ENCODE peak calls at places on chromosomes 4 and X, in eight cellular contexts. One of them, this sample, is unnamed.

GRCh38 chr4:88705805-88706518 is 8.3 kb upstream of the NAP1L5 start:
- DNase-seq in esophagus squamous epithelium: no peak
- DNase-seq in AG04450: no peak
- DNase-seq in CD8-positive, alpha-beta memory T cell: no peak
- DNase-seq in fibroblast of lung: peak
- DNase-seq in AG10803: peak
- DNase-seq in endothelial cell of umbilical vein: peak
- DNase-seq in neural progenitor cell: no peak
- DNase-seq in this sample: no peak

GRCh38 chr4:84258905-84259830 is 239.9 kb downstream of the NKX6-1 start:
- DNase-seq in esophagus squamous epithelium: no peak
- DNase-seq in AG04450: no peak
- DNase-seq in CD8-positive, alpha-beta memory T cell: no peak
- DNase-seq in fibroblast of lung: peak
- DNase-seq in AG10803: peak
- DNase-seq in endothelial cell of umbilical vein: peak
- DNase-seq in neural progenitor cell: peak
- DNase-seq in this sample: peak

GRCh38 chr4:137451150-137451850 is 81.0 kb downstream of the PCDH18 start:
- DNase-seq in esophagus squamous epithelium: no peak
- DNase-seq in AG04450: no peak
- DNase-seq in CD8-positive, alpha-beta memory T cell: no peak
- DNase-seq in fibroblast of lung: peak
- DNase-seq in AG10803: no peak
- DNase-seq in endothelial cell of umbilical vein: no peak
- DNase-seq in neural progenitor cell: no peak
- DNase-seq in this sample: no peak

GRCh38 chr4:98976716-98977115 is 18.8 kb upstream of the METAP1 start:
- DNase-seq in esophagus squamous epithelium: no peak
- DNase-seq in AG04450: no peak
- DNase-seq in CD8-positive, alpha-beta memory T cell: no peak
- DNase-seq in fibroblast of lung: peak
- DNase-seq in AG10803: no peak
- DNase-seq in endothelial cell of umbilical vein: peak
- DNase-seq in neural progenitor cell: no peak
- DNase-seq in this sample: no peak

GRCh38 chr4:74121643-74122579 is 22.9 kb upstream of the CXCL2 start:
- DNase-seq in esophagus squamous epithelium: no peak
- DNase-seq in AG04450: no peak
- DNase-seq in CD8-positive, alpha-beta memory T cell: no peak
- DNase-seq in fibroblast of lung: no peak
- DNase-seq in AG10803: no peak
- DNase-seq in endothelial cell of umbilical vein: no peak
- DNase-seq in neural progenitor cell: no peak
- DNase-seq in this sample: no peak

GRCh38 chr4:40749717-40750460 is at the start of gene NSUN7:
- DNase-seq in esophagus squamous epithelium: no peak
- DNase-seq in AG04450: no peak
- DNase-seq in CD8-positive, alpha-beta memory T cell: no peak
- DNase-seq in fibroblast of lung: peak
- DNase-seq in AG10803: peak
- DNase-seq in endothelial cell of umbilical vein: peak
- DNase-seq in neural progenitor cell: peak
- DNase-seq in this sample: peak

GRCh38 chr4:126242679-126243390 is 928.1 kb downstream of the FAT4 start:
- DNase-seq in esophagus squamous epithelium: no peak
- DNase-seq in AG04450: no peak
- DNase-seq in CD8-positive, alpha-beta memory T cell: no peak
- DNase-seq in fibroblast of lung: no peak
- DNase-seq in AG10803: peak
- DNase-seq in endothelial cell of umbilical vein: peak
- DNase-seq in neural progenitor cell: peak
- DNase-seq in this sample: no peak

GRCh38 chrX:152037183-152037582 is 62.7 kb upstream of the GABRE start:
- DNase-seq in esophagus squamous epithelium: no peak
- DNase-seq in AG04450: no peak
- DNase-seq in CD8-positive, alpha-beta memory T cell: no peak
- DNase-seq in fibroblast of lung: no peak
- DNase-seq in AG10803: no peak
- DNase-seq in endothelial cell of umbilical vein: no peak
- DNase-seq in neural progenitor cell: no peak
- DNase-seq in this sample: no peak

GRCh38 chr4:139824882-139825522 is 159.4 kb downstream of the MGST2 start:
- DNase-seq in esophagus squamous epithelium: no peak
- DNase-seq in AG04450: no peak
- DNase-seq in CD8-positive, alpha-beta memory T cell: no peak
- DNase-seq in fibroblast of lung: no peak
- DNase-seq in AG10803: no peak
- DNase-seq in endothelial cell of umbilical vein: no peak
- DNase-seq in neural progenitor cell: peak
- DNase-seq in this sample: no peak

GRCh38 chrX:108216405-108216804 is 124.8 kb downstream of the ATG4A start:
- DNase-seq in esophagus squamous epithelium: no peak
- DNase-seq in AG04450: no peak
- DNase-seq in CD8-positive, alpha-beta memory T cell: no peak
- DNase-seq in fibroblast of lung: peak
- DNase-seq in AG10803: no peak
- DNase-seq in endothelial cell of umbilical vein: no peak
- DNase-seq in neural progenitor cell: no peak
- DNase-seq in this sample: no peak

GRCh38 chr4:97235516-97235915 is 907.8 kb downstream of the STPG2 start:
- DNase-seq in esophagus squamous epithelium: no peak
- DNase-seq in AG04450: no peak
- DNase-seq in CD8-positive, alpha-beta memory T cell: no peak
- DNase-seq in fibroblast of lung: no peak
- DNase-seq in AG10803: no peak
- DNase-seq in endothelial cell of umbilical vein: peak
- DNase-seq in neural progenitor cell: peak
- DNase-seq in this sample: no peak

GRCh38 chrX:11273544-11273943 is 19.7 kb upstream of the AMELX start:
- DNase-seq in esophagus squamous epithelium: no peak
- DNase-seq in AG04450: no peak
- DNase-seq in CD8-positive, alpha-beta memory T cell: no peak
- DNase-seq in fibroblast of lung: peak
- DNase-seq in AG10803: peak
- DNase-seq in endothelial cell of umbilical vein: no peak
- DNase-seq in neural progenitor cell: no peak
- DNase-seq in this sample: no peak

GRCh38 chr4:82776925-82777542 is 21.6 kb downstream of the SCD5 start:
- DNase-seq in esophagus squamous epithelium: no peak
- DNase-seq in AG04450: peak
- DNase-seq in CD8-positive, alpha-beta memory T cell: no peak
- DNase-seq in fibroblast of lung: peak
- DNase-seq in AG10803: peak
- DNase-seq in endothelial cell of umbilical vein: no peak
- DNase-seq in neural progenitor cell: no peak
- DNase-seq in this sample: no peak

DNA sequence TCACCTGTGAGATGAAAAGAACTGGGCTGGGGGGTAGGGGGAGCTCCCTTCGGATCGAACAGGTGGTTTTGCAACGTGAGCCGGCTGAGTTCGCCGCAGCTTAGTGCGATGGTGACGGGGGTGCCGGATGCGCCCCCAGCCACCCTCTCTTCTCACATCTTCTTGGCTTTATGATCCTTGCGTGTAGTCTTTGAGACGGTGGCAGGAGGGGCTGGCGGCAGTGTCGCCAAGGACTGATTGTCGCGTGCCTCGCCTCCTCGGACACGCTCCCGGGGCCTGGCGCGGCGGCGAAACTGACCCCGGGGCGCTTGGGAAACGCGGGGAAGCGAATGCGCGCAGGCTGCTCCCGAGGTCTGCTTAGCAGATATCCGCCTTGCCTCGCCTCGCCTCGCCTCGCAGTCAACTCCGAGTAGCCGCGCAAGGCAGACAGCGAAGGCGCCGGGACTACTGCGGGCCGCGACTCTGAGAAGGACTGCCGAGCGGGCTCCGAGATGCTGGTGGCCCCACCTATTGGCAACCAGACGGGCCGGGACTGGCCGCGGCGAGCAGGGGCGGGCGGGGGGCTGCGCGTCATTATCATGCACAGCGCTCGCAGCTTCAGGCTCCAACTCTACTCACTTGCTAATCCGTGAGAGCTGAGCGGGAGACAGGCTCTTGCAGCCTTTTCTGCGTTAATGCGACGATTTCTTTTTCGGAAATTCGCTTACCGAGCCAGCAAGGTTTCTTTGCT is 1.5 kb downstream of the GRID2 start:
- DNase-seq in esophagus squamous epithelium: no peak
- DNase-seq in AG04450: no peak
- DNase-seq in CD8-positive, alpha-beta memory T cell: no peak
- DNase-seq in fibroblast of lung: peak
- DNase-seq in AG10803: peak
- DNase-seq in endothelial cell of umbilical vein: peak
- DNase-seq in neural progenitor cell: peak
- DNase-seq in this sample: peak
- H3K4me3 ChIP-seq in esophagus squamous epithelium: peak
- H3K4me3 ChIP-seq in AG04450: peak
- H3K4me3 ChIP-seq in CD8-positive, alpha-beta memory T cell: no peak
- H3K4me3 ChIP-seq in fibroblast of lung: peak
- H3K4me3 ChIP-seq in AG10803: no peak
- H3K4me3 ChIP-seq in endothelial cell of umbilical vein: peak
- H3K4me3 ChIP-seq in neural progenitor cell: peak
- H3K4me3 ChIP-seq in this sample: peak

GRCh38 chrX:120299928-120300327 is 11.3 kb downstream of the TMEM255A start:
- DNase-seq in esophagus squamous epithelium: no peak
- DNase-seq in AG04450: no peak
- DNase-seq in CD8-positive, alpha-beta memory T cell: no peak
- DNase-seq in fibroblast of lung: no peak
- DNase-seq in AG10803: no peak
- DNase-seq in endothelial cell of umbilical vein: no peak
- DNase-seq in neural progenitor cell: peak
- DNase-seq in this sample: no peak

GRCh38 chrX:120304241-120304640 is 7.0 kb downstream of the TMEM255A start:
- DNase-seq in esophagus squamous epithelium: no peak
- DNase-seq in AG04450: no peak
- DNase-seq in CD8-positive, alpha-beta memory T cell: no peak
- DNase-seq in fibroblast of lung: no peak
- DNase-seq in AG10803: no peak
- DNase-seq in endothelial cell of umbilical vein: no peak
- DNase-seq in neural progenitor cell: no peak
- DNase-seq in this sample: no peak

GRCh38 chrX:120301960-120302359 is 9.3 kb downstream of the TMEM255A start:
- DNase-seq in esophagus squamous epithelium: no peak
- DNase-seq in AG04450: no peak
- DNase-seq in CD8-positive, alpha-beta memory T cell: no peak
- DNase-seq in fibroblast of lung: no peak
- DNase-seq in AG10803: no peak
- DNase-seq in endothelial cell of umbilical vein: no peak
- DNase-seq in neural progenitor cell: no peak
- DNase-seq in this sample: no peak

GRCh38 chrX:120301497-120301896 is 9.8 kb downstream of the TMEM255A start:
- DNase-seq in esophagus squamous epithelium: no peak
- DNase-seq in AG04450: no peak
- DNase-seq in CD8-positive, alpha-beta memory T cell: no peak
- DNase-seq in fibroblast of lung: no peak
- DNase-seq in AG10803: no peak
- DNase-seq in endothelial cell of umbilical vein: no peak
- DNase-seq in neural progenitor cell: no peak
- DNase-seq in this sample: no peak

GRCh38 chrX:120302434-120302833 is 8.8 kb downstream of the TMEM255A start:
- DNase-seq in esophagus squamous epithelium: no peak
- DNase-seq in AG04450: no peak
- DNase-seq in CD8-positive, alpha-beta memory T cell: peak
- DNase-seq in fibroblast of lung: no peak
- DNase-seq in AG10803: no peak
- DNase-seq in endothelial cell of umbilical vein: no peak
- DNase-seq in neural progenitor cell: peak
- DNase-seq in this sample: no peak
- H3K4me3 ChIP-seq in esophagus squamous epithelium: no peak
- H3K4me3 ChIP-seq in AG04450: no peak
- H3K4me3 ChIP-seq in CD8-positive, alpha-beta memory T cell: peak
- H3K4me3 ChIP-seq in fibroblast of lung: no peak
- H3K4me3 ChIP-seq in AG10803: no peak
- H3K4me3 ChIP-seq in endothelial cell of umbilical vein: no peak
- H3K4me3 ChIP-seq in neural progenitor cell: no peak
- H3K4me3 ChIP-seq in this sample: no peak

GRCh38 chr4:34181311-34181808 is 2063.0 kb downstream of the ARAP2 start:
- DNase-seq in esophagus squamous epithelium: no peak
- DNase-seq in AG04450: peak
- DNase-seq in CD8-positive, alpha-beta memory T cell: no peak
- DNase-seq in fibroblast of lung: peak
- DNase-seq in AG10803: peak
- DNase-seq in endothelial cell of umbilical vein: peak
- DNase-seq in neural progenitor cell: no peak
- DNase-seq in this sample: peak
- H3K4me3 ChIP-seq in esophagus squamous epithelium: no peak
- H3K4me3 ChIP-seq in AG04450: no peak
- H3K4me3 ChIP-seq in CD8-positive, alpha-beta memory T cell: no peak
- H3K4me3 ChIP-seq in fibroblast of lung: no peak
- H3K4me3 ChIP-seq in AG10803: no peak
- H3K4me3 ChIP-seq in endothelial cell of umbilical vein: no peak
- H3K4me3 ChIP-seq in neural progenitor cell: no peak
- H3K4me3 ChIP-seq in this sample: no peak

GRCh38 chr4:37882665-37883296 is 8.1 kb upstream of the TBC1D1 start:
- DNase-seq in esophagus squamous epithelium: no peak
- DNase-seq in AG04450: no peak
- DNase-seq in CD8-positive, alpha-beta memory T cell: no peak
- DNase-seq in fibroblast of lung: no peak
- DNase-seq in AG10803: no peak
- DNase-seq in endothelial cell of umbilical vein: no peak
- DNase-seq in neural progenitor cell: peak
- DNase-seq in this sample: no peak

GRCh38 chr4:37885496-37885895 is 5.4 kb upstream of the TBC1D1 start:
- DNase-seq in esophagus squamous epithelium: no peak
- DNase-seq in AG04450: no peak
- DNase-seq in CD8-positive, alpha-beta memory T cell: no peak
- DNase-seq in fibroblast of lung: peak
- DNase-seq in AG10803: no peak
- DNase-seq in endothelial cell of umbilical vein: no peak
- DNase-seq in neural progenitor cell: no peak
- DNase-seq in this sample: no peak

GRCh38 chr4:37879365-37879764 is 11.5 kb upstream of the TBC1D1 start:
- DNase-seq in esophagus squamous epithelium: no peak
- DNase-seq in AG04450: no peak
- DNase-seq in CD8-positive, alpha-beta memory T cell: no peak
- DNase-seq in fibroblast of lung: no peak
- DNase-seq in AG10803: no peak
- DNase-seq in endothelial cell of umbilical vein: no peak
- DNase-seq in neural progenitor cell: no peak
- DNase-seq in this sample: no peak

GRCh38 chr4:37889849-37890500 is 909 bp upstream of the TBC1D1 start:
- DNase-seq in esophagus squamous epithelium: no peak
- DNase-seq in AG04450: no peak
- DNase-seq in CD8-positive, alpha-beta memory T cell: no peak
- DNase-seq in fibroblast of lung: no peak
- DNase-seq in AG10803: no peak
- DNase-seq in endothelial cell of umbilical vein: no peak
- DNase-seq in neural progenitor cell: peak
- DNase-seq in this sample: no peak

DNA sequence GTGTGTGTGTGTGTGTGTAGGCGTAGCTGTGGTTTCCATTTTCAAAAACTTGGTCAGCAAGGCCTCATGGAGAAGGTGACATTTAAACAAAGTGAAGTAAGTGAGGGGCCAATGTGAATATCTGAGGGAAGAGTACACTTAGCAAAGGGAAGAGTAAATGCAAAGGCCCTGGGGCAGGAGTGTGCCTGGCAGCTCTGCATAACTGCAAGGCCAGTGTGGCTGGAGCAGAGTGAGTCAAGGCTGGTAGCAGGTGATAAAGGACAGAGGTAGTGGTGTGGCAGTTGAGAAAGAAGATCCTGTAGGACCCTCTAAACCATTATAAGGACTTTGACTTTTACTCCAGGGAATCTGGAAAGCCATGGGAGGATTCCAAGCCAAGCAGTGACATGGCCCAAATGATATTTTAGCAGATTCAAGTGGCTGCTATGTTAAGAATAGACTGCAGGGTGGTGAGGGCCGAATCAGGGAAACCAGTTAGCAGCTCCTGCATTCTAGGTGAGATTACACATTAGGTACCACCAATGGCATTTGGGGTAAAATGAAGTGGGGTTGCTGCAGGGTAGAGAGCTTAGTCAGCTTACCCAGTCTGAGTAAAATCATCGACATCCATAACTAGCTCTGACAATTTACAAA is 5.9 kb upstream of the TBC1D1 start:
- DNase-seq in esophagus squamous epithelium: no peak
- DNase-seq in AG04450: no peak
- DNase-seq in CD8-positive, alpha-beta memory T cell: no peak
- DNase-seq in fibroblast of lung: peak
- DNase-seq in AG10803: no peak
- DNase-seq in endothelial cell of umbilical vein: no peak
- DNase-seq in neural progenitor cell: no peak
- DNase-seq in this sample: no peak
- H3K4me3 ChIP-seq in esophagus squamous epithelium: no peak
- H3K4me3 ChIP-seq in AG04450: no peak
- H3K4me3 ChIP-seq in CD8-positive, alpha-beta memory T cell: no peak
- H3K4me3 ChIP-seq in fibroblast of lung: no peak
- H3K4me3 ChIP-seq in AG10803: no peak
- H3K4me3 ChIP-seq in endothelial cell of umbilical vein: no peak
- H3K4me3 ChIP-seq in neural progenitor cell: no peak
- H3K4me3 ChIP-seq in this sample: no peak

This sample was measured in SJCRH30.